ENCODE peak calls at places on chromosomes 6 and 20, in eight cellular contexts. One of them, this sample, is unnamed.

GRCh38 chr20:62708591-62709536 is at the start of gene NTSR1:
- DNase-seq in aorta: no peak
- DNase-seq in ovary: no peak
- DNase-seq in left ventricle myocardium inferior: no peak
- DNase-seq in adrenal gland: no peak
- DNase-seq in hepatocyte: no peak
- DNase-seq in SJSA1: no peak
- DNase-seq in mammary epithelial cell: peak
- DNase-seq in this sample: no peak

GRCh38 chr20:19935842-19936241 is 81.3 kb upstream of the NAA20 start:
- DNase-seq in aorta: no peak
- DNase-seq in ovary: no peak
- DNase-seq in left ventricle myocardium inferior: no peak
- DNase-seq in adrenal gland: no peak
- DNase-seq in hepatocyte: peak
- DNase-seq in SJSA1: no peak
- DNase-seq in mammary epithelial cell: peak
- DNase-seq in this sample: no peak

GRCh38 chr6:26646074-26646473 is 13.5 kb downstream of the ZNF322 start:
- DNase-seq in aorta: no peak
- DNase-seq in ovary: no peak
- DNase-seq in left ventricle myocardium inferior: no peak
- DNase-seq in adrenal gland: no peak
- DNase-seq in hepatocyte: no peak
- DNase-seq in SJSA1: no peak
- DNase-seq in mammary epithelial cell: no peak
- DNase-seq in this sample: no peak

GRCh38 chr6:2498224-2498623 is 252.5 kb downstream of the MYLK4 start:
- DNase-seq in aorta: no peak
- DNase-seq in ovary: no peak
- DNase-seq in left ventricle myocardium inferior: no peak
- DNase-seq in adrenal gland: peak
- DNase-seq in hepatocyte: no peak
- DNase-seq in SJSA1: no peak
- DNase-seq in mammary epithelial cell: peak
- DNase-seq in this sample: no peak

GRCh38 chr6:166505133-166505905 is 81.2 kb downstream of the RAMACL start:
- DNase-seq in aorta: peak
- DNase-seq in ovary: no peak
- DNase-seq in left ventricle myocardium inferior: no peak
- DNase-seq in adrenal gland: no peak
- DNase-seq in hepatocyte: no peak
- DNase-seq in SJSA1: no peak
- DNase-seq in mammary epithelial cell: no peak
- DNase-seq in this sample: no peak

GRCh38 chr20:19440660-19441527 is 228.5 kb downstream of the SLC24A3 start:
- DNase-seq in aorta: no peak
- DNase-seq in ovary: no peak
- DNase-seq in left ventricle myocardium inferior: no peak
- DNase-seq in adrenal gland: no peak
- DNase-seq in hepatocyte: no peak
- DNase-seq in SJSA1: no peak
- DNase-seq in mammary epithelial cell: no peak
- DNase-seq in this sample: no peak

GRCh38 chr6:24357336-24358218 is at the start of gene DCDC2:
- DNase-seq in aorta: peak
- DNase-seq in ovary: peak
- DNase-seq in left ventricle myocardium inferior: no peak
- DNase-seq in adrenal gland: peak
- DNase-seq in hepatocyte: no peak
- DNase-seq in SJSA1: no peak
- DNase-seq in mammary epithelial cell: peak
- DNase-seq in this sample: no peak

GRCh38 chr6:81451787-81452186 is 300.7 kb downstream of the TENT5A start:
- DNase-seq in aorta: no peak
- DNase-seq in ovary: peak
- DNase-seq in left ventricle myocardium inferior: no peak
- DNase-seq in adrenal gland: peak
- DNase-seq in hepatocyte: peak
- DNase-seq in SJSA1: no peak
- DNase-seq in mammary epithelial cell: peak
- DNase-seq in this sample: no peak

GRCh38 chr6:63792846-63793245 is 157.2 kb downstream of the PHF3 start:
- DNase-seq in aorta: no peak
- DNase-seq in ovary: no peak
- DNase-seq in left ventricle myocardium inferior: no peak
- DNase-seq in adrenal gland: no peak
- DNase-seq in hepatocyte: peak
- DNase-seq in SJSA1: no peak
- DNase-seq in mammary epithelial cell: no peak
- DNase-seq in this sample: no peak

GRCh38 chr6:11315743-11316437 is 83.4 kb upstream of the NEDD9 start:
- DNase-seq in aorta: no peak
- DNase-seq in ovary: no peak
- DNase-seq in left ventricle myocardium inferior: no peak
- DNase-seq in adrenal gland: no peak
- DNase-seq in hepatocyte: peak
- DNase-seq in SJSA1: peak
- DNase-seq in mammary epithelial cell: peak
- DNase-seq in this sample: no peak

GRCh38 chr6:107509506-107509905 is 19.6 kb downstream of the SOBP start:
- DNase-seq in aorta: no peak
- DNase-seq in ovary: no peak
- DNase-seq in left ventricle myocardium inferior: no peak
- DNase-seq in adrenal gland: peak
- DNase-seq in hepatocyte: no peak
- DNase-seq in SJSA1: no peak
- DNase-seq in mammary epithelial cell: no peak
- DNase-seq in this sample: no peak

GRCh38 chr6:155341130-155341828 is 27.0 kb upstream of the TFB1M start:
- DNase-seq in aorta: no peak
- DNase-seq in ovary: no peak
- DNase-seq in left ventricle myocardium inferior: no peak
- DNase-seq in adrenal gland: no peak
- DNase-seq in hepatocyte: no peak
- DNase-seq in SJSA1: no peak
- DNase-seq in mammary epithelial cell: peak
- DNase-seq in this sample: no peak

GRCh38 chr20:63520939-63521601 is 505 bp downstream of the PPDPF start:
- DNase-seq in aorta: peak
- DNase-seq in ovary: peak
- DNase-seq in left ventricle myocardium inferior: peak
- DNase-seq in adrenal gland: peak
- DNase-seq in hepatocyte: peak
- DNase-seq in SJSA1: peak
- DNase-seq in mammary epithelial cell: peak
- DNase-seq in this sample: peak

GRCh38 chr6:105844275-105844848 is 241.8 kb upstream of the PRDM1 start:
- DNase-seq in aorta: no peak
- DNase-seq in ovary: peak
- DNase-seq in left ventricle myocardium inferior: peak
- DNase-seq in adrenal gland: peak
- DNase-seq in hepatocyte: no peak
- DNase-seq in SJSA1: no peak
- DNase-seq in mammary epithelial cell: no peak
- DNase-seq in this sample: no peak

DNA sequence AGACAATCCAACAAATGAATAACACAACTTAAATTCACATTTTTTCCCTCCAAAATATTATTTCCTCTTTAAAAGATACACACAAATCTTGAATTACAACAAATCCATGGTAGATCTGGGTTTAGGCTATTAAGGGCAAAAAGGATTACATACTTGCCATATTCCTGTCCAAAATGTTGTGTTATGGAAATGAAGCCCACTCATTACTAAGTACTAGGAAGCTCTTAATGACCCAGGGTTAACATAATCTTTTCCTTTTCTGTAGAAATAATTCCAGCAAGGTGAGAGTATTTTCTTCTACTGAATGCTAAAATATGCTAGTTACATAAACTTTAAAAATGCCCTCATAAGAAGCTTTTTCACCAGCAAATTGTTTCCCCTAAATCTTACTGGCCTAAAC is 1.6 kb downstream of the SHPRH start:
- DNase-seq in aorta: no peak
- DNase-seq in ovary: no peak
- DNase-seq in left ventricle myocardium inferior: no peak
- DNase-seq in adrenal gland: no peak
- DNase-seq in hepatocyte: no peak
- DNase-seq in SJSA1: no peak
- DNase-seq in mammary epithelial cell: no peak
- DNase-seq in this sample: no peak
- H3K4me3 ChIP-seq in aorta: no peak
- H3K4me3 ChIP-seq in ovary: peak
- H3K4me3 ChIP-seq in left ventricle myocardium inferior: peak
- H3K4me3 ChIP-seq in adrenal gland: no peak
- H3K4me3 ChIP-seq in hepatocyte: peak
- H3K4me3 ChIP-seq in SJSA1: no peak
- H3K4me3 ChIP-seq in mammary epithelial cell: peak
- H3K4me3 ChIP-seq in this sample: peak

DNA sequence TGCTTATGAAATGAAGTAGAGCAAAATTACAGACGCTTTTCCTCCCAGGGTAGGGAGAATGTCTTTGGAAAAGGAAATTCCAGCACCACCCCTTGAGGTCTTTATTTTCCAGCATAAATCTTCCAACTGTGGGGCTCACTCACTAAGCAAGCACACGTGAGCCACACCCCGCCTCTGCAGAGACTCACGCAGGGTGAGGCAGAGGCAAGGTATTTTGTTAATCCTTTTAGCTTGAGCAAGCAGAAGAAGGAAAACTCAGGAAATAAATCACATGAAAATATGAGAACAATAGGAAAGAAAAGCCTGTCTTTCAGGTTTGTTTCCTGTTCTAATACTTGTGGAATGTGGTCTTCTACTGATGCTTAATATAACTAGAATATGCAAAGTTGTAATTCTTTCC is 4.1 kb upstream of the PHACTR2 start:
- DNase-seq in aorta: no peak
- DNase-seq in ovary: no peak
- DNase-seq in left ventricle myocardium inferior: no peak
- DNase-seq in adrenal gland: no peak
- DNase-seq in hepatocyte: peak
- DNase-seq in SJSA1: peak
- DNase-seq in mammary epithelial cell: peak
- DNase-seq in this sample: no peak
- H3K27ac ChIP-seq in aorta: peak
- H3K27ac ChIP-seq in ovary: no peak
- H3K27ac ChIP-seq in left ventricle myocardium inferior: peak
- H3K27ac ChIP-seq in adrenal gland: no peak
- H3K27ac ChIP-seq in hepatocyte: peak
- H3K27ac ChIP-seq in SJSA1: peak
- H3K27ac ChIP-seq in mammary epithelial cell: peak
- H3K27ac ChIP-seq in this sample: peak

GRCh38 chr20:53639128-53639527 is 45.5 kb upstream of the ZNF217 start:
- DNase-seq in aorta: no peak
- DNase-seq in ovary: no peak
- DNase-seq in left ventricle myocardium inferior: no peak
- DNase-seq in adrenal gland: no peak
- DNase-seq in hepatocyte: no peak
- DNase-seq in SJSA1: no peak
- DNase-seq in mammary epithelial cell: no peak
- DNase-seq in this sample: no peak

GRCh38 chr20:53639647-53640440 is 46.2 kb upstream of the ZNF217 start:
- DNase-seq in aorta: no peak
- DNase-seq in ovary: no peak
- DNase-seq in left ventricle myocardium inferior: no peak
- DNase-seq in adrenal gland: no peak
- DNase-seq in hepatocyte: no peak
- DNase-seq in SJSA1: no peak
- DNase-seq in mammary epithelial cell: no peak
- DNase-seq in this sample: no peak

GRCh38 chr20:53645582-53645897 is 51.9 kb upstream of the ZNF217 start:
- DNase-seq in aorta: no peak
- DNase-seq in ovary: no peak
- DNase-seq in left ventricle myocardium inferior: no peak
- DNase-seq in adrenal gland: no peak
- DNase-seq in hepatocyte: no peak
- DNase-seq in SJSA1: no peak
- DNase-seq in mammary epithelial cell: no peak
- DNase-seq in this sample: no peak

GRCh38 chr20:53643031-53643832 is 49.6 kb upstream of the ZNF217 start:
- DNase-seq in aorta: no peak
- DNase-seq in ovary: no peak
- DNase-seq in left ventricle myocardium inferior: no peak
- DNase-seq in adrenal gland: peak
- DNase-seq in hepatocyte: peak
- DNase-seq in SJSA1: peak
- DNase-seq in mammary epithelial cell: peak
- DNase-seq in this sample: no peak

GRCh38 chr20:53642196-53643030 is 48.8 kb upstream of the ZNF217 start:
- DNase-seq in aorta: no peak
- DNase-seq in ovary: no peak
- DNase-seq in left ventricle myocardium inferior: no peak
- DNase-seq in adrenal gland: peak
- DNase-seq in hepatocyte: peak
- DNase-seq in SJSA1: peak
- DNase-seq in mammary epithelial cell: peak
- DNase-seq in this sample: no peak
- H3K4me3 ChIP-seq in aorta: no peak
- H3K4me3 ChIP-seq in ovary: no peak
- H3K4me3 ChIP-seq in left ventricle myocardium inferior: peak
- H3K4me3 ChIP-seq in adrenal gland: no peak
- H3K4me3 ChIP-seq in hepatocyte: no peak
- H3K4me3 ChIP-seq in SJSA1: no peak
- H3K4me3 ChIP-seq in mammary epithelial cell: no peak
- H3K4me3 ChIP-seq in this sample: no peak

GRCh38 chr6:28566527-28567252 is 41.0 kb downstream of the GPX5 start:
- DNase-seq in aorta: no peak
- DNase-seq in ovary: no peak
- DNase-seq in left ventricle myocardium inferior: no peak
- DNase-seq in adrenal gland: no peak
- DNase-seq in hepatocyte: no peak
- DNase-seq in SJSA1: no peak
- DNase-seq in mammary epithelial cell: no peak
- DNase-seq in this sample: no peak

GRCh38 chr6:28568515-28569108 is 42.9 kb downstream of the GPX5 start:
- DNase-seq in aorta: no peak
- DNase-seq in ovary: no peak
- DNase-seq in left ventricle myocardium inferior: no peak
- DNase-seq in adrenal gland: no peak
- DNase-seq in hepatocyte: no peak
- DNase-seq in SJSA1: no peak
- DNase-seq in mammary epithelial cell: no peak
- DNase-seq in this sample: no peak

GRCh38 chr6:28563420-28564095 is 37.9 kb downstream of the GPX5 start:
- DNase-seq in aorta: no peak
- DNase-seq in ovary: no peak
- DNase-seq in left ventricle myocardium inferior: no peak
- DNase-seq in adrenal gland: no peak
- DNase-seq in hepatocyte: no peak
- DNase-seq in SJSA1: no peak
- DNase-seq in mammary epithelial cell: no peak
- DNase-seq in this sample: no peak

GRCh38 chr6:28567506-28567905 is 41.8 kb downstream of the GPX5 start:
- DNase-seq in aorta: no peak
- DNase-seq in ovary: no peak
- DNase-seq in left ventricle myocardium inferior: no peak
- DNase-seq in adrenal gland: no peak
- DNase-seq in hepatocyte: no peak
- DNase-seq in SJSA1: no peak
- DNase-seq in mammary epithelial cell: no peak
- DNase-seq in this sample: no peak

GRCh38 chr6:28565823-28566526 is 40.3 kb downstream of the GPX5 start:
- DNase-seq in aorta: no peak
- DNase-seq in ovary: no peak
- DNase-seq in left ventricle myocardium inferior: no peak
- DNase-seq in adrenal gland: no peak
- DNase-seq in hepatocyte: peak
- DNase-seq in SJSA1: no peak
- DNase-seq in mammary epithelial cell: no peak
- DNase-seq in this sample: no peak
- H3K27ac ChIP-seq in aorta: no peak
- H3K27ac ChIP-seq in ovary: no peak
- H3K27ac ChIP-seq in left ventricle myocardium inferior: no peak
- H3K27ac ChIP-seq in adrenal gland: no peak
- H3K27ac ChIP-seq in hepatocyte: peak
- H3K27ac ChIP-seq in SJSA1: no peak
- H3K27ac ChIP-seq in mammary epithelial cell: no peak
- H3K27ac ChIP-seq in this sample: no peak